ENCODE peak calls at places on chromosomes 16 and 17, in eight cellular contexts. Q, R, Z, M, D, H, S and J are unnamed samples.

GRCh38 chr17:76199466-76199865 is 40.8 kb downstream of the RNF157 start:
- DNase-seq in D (no peak), M (no peak), Q (no peak), S (no peak), H (no peak), Z (peak), R (peak), J (no peak)

GRCh38 chr17:58536541-58536940 is 22.1 kb upstream of the MTMR4 start:
- DNase-seq in Q (no peak), S (no peak), M (no peak), R (no peak), Z (no peak), H (no peak), D (no peak), J (no peak)

GRCh38 chr17:7179317-7180254 is at the start of gene ASGR1:
- DNase-seq in D (no peak), Z (no peak), Q (peak), S (no peak), R (no peak), M (no peak), H (no peak), J (peak)

GRCh38 chr16:3861808-3862451 is 18.6 kb downstream of the CREBBP start:
- DNase-seq in R (no peak), M (no peak), S (no peak), Z (no peak), Q (no peak), D (no peak), H (no peak), J (no peak)

GRCh38 chr16:20676268-20676828 is 21.1 kb downstream of the ACSM1 start:
- DNase-seq in R (no peak), S (no peak), D (no peak), H (no peak), Q (peak), Z (no peak), M (no peak), J (no peak)

GRCh38 chr16:85718682-85719081 is 29.9 kb upstream of the GINS2 start:
- DNase-seq in H (no peak), Q (no peak), Z (no peak), D (no peak), M (no peak), R (no peak), S (no peak), J (peak)

GRCh38 chr16:17072104-17072503 is 398.7 kb downstream of the XYLT1 start:
- DNase-seq in R (no peak), D (no peak), H (no peak), M (no peak), S (no peak), Z (no peak), Q (no peak), J (no peak)

GRCh38 chr16:75005697-75006096 is 6.9 kb downstream of the ZNRF1 start:
- DNase-seq in D (no peak), Z (no peak), R (no peak), Q (no peak), M (no peak), S (no peak), H (no peak), J (no peak)

GRCh38 chr17:16407911-16408588 is 7.3 kb upstream of the TRPV2 start:
- DNase-seq in D (peak), M (peak), S (peak), H (no peak), Z (no peak), Q (peak), R (no peak), J (peak)

GRCh38 chr16:83705856-83706255 is 101.9 kb upstream of the HSBP1 start:
- DNase-seq in Q (no peak), S (no peak), M (no peak), H (no peak), R (no peak), D (no peak), Z (no peak), J (no peak)

GRCh38 chr16:83458612-83459011 is 349.2 kb upstream of the HSBP1 start:
- DNase-seq in R (no peak), H (no peak), Q (peak), Z (no peak), D (peak), S (no peak), M (no peak), J (no peak)

GRCh38 chr17:42922335-42922734 is 21.7 kb downstream of the G6PC1 start:
- DNase-seq in H (no peak), M (no peak), D (no peak), Z (no peak), S (no peak), Q (peak), R (no peak), J (no peak)
- H3K27ac ChIP-seq in H (no peak), M (no peak), D (no peak), Z (no peak), S (peak), Q (no peak), R (no peak), J (no peak)

GRCh38 chr17:50424246-50425000 is 1.6 kb upstream of the ACSF2 start:
- DNase-seq in S (no peak), M (no peak), R (no peak), Q (no peak), Z (no peak), H (no peak), D (no peak), J (no peak)
- H3K27ac ChIP-seq in S (no peak), M (no peak), R (no peak), Q (peak), Z (no peak), H (peak), D (no peak), J (peak)

GRCh38 chr17:33169580-33170285 is 123.4 kb downstream of the ASIC2 start:
- DNase-seq in S (no peak), R (no peak), H (no peak), Q (no peak), Z (no peak), D (peak), M (no peak), J (no peak)
- H3K27ac ChIP-seq in S (no peak), R (no peak), H (no peak), Q (no peak), Z (no peak), D (no peak), M (no peak), J (no peak)

DNA sequence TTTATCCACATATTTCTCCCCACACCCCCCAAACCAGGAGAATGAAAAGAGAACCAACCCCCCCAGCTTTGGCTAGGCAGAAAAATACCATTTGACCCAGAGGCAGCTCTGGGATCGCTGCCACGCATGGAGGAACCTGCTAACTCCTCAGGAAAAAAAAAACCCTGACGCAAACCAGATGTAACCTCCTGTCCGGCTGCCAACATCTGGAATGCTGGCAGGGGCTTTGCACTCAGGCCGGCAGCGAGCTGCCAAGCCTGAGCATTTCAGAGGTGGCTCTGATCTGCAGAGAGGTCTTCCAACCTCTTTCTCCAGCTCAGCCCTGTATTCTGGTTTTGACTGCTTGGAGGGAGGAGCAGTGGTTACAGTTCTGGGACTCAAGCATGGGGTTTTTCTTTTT is 8.2 kb downstream of the IGFBP4 start:
- DNase-seq in S (peak), H (no peak), R (no peak), D (peak), M (peak), Q (peak), Z (no peak), J (peak)
- H3K27ac ChIP-seq in S (peak), H (no peak), R (no peak), D (peak), M (no peak), Q (peak), Z (no peak), J (peak)

GRCh38 chr17:65131946-65132345 is 5.2 kb upstream of the RGS9 start:
- DNase-seq in S (no peak), M (no peak), D (peak), R (no peak), H (no peak), Z (no peak), Q (no peak), J (peak)
- H3K27ac ChIP-seq in S (no peak), M (no peak), D (no peak), R (no peak), H (no peak), Z (no peak), Q (no peak), J (peak)

DNA sequence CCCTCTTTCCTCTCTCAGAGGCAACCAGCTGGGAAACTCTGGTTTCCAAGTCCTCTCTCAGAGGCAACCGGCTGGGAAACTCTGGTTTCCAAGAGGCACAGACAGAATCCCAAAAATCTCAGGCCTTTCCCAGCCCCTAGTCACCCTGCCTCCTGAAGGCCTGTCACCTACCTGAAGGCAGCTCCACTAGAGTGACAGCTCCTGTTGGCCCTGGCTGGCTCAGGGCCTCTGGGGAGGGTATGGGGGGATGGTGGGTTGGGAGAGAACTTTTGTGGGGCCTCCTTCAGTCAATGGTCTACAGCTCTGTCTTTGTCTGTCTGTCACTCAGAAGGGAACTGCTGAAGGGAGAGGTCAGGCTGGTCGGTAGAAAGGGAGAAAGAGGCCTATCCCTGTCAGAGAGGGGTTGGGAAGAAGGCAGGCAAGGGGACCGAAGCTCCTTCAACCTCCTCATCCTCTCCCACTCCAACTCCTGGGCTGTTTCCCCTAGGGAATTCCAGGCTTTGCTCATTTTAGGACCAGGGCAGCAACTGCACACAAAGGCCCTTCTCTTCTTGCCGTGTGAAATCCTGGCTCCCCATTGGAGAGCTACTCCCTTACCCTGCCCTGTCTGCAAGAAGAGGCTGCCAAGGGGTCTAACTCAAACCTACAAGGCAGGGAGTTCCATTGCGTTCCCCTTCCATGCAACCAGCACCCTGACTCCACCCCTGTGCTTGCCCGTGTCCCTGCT is 23.6 kb downstream of the COPZ2 start:
- DNase-seq in D (no peak), S (no peak), R (no peak), Z (no peak), H (no peak), Q (no peak), M (no peak), J (no peak)
- H3K27ac ChIP-seq in D (no peak), S (no peak), R (no peak), Z (no peak), H (no peak), Q (no peak), M (no peak), J (no peak)

DNA sequence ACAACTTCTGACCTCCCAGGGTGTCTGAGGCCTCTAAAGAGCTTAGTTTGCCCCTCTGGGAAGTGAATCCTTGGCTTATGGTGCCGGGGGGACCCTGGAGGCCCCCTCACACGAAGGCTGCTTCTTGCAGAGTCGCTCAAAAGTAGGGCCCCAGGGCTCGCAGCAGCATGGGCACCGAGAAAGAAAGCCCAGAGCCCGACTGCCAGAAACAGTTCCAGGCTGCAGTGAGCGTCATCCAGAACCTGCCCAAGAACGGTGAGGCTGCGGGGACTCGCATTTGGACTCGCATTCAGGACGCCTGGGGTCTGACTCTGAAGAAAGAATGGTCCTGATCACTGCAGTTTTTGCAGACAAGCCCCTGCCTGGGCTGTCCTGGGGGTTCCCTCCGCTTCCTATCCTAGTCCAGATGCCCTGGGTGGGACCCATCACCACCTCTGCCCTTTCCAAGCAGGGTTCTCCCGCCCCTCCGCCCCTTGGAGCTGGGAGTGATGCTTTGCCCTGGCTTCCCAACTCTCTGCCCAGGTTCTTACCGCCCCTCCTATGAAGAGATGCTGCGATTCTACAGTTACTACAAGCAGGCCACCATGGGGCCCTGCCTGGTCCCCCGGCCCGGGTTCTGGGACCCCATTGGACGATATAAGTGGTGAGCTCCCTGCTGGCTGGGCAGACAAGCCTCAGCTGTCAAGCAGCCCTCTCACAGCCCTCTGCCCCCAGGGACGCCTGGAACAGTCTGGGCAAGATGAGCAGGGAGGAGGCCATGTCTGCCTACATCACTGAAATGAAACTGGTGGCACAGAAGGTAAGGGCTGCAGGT is 698 bp downstream of the ACBD4 start:
- DNase-seq in Z (no peak), M (no peak), Q (no peak), R (no peak), D (no peak), S (no peak), H (no peak), J (no peak)
- H3K27ac ChIP-seq in Z (peak), M (peak), Q (no peak), R (peak), D (peak), S (peak), H (peak), J (peak)